ENCODE peak calls at places on chromosomes 16 and 17, in six cellular contexts. G, L, V, Q, T and S are unnamed samples.

GRCh38 chr17:15334266-15334665 is 7.1 kb downstream of the TEKT3 start:
- DNase-seq in G (no peak), L (peak), V (no peak), Q (no peak), T (no peak), S (no peak)

GRCh38 chr17:39626671-39627169 is at the start of gene PPP1R1B:
- DNase-seq in G (peak), L (no peak), V (no peak), Q (no peak), T (no peak), S (peak)

GRCh38 chr16:5024632-5025031 is 9.1 kb downstream of the NAGPA start:
- DNase-seq in G (no peak), L (peak), V (no peak), Q (no peak), T (no peak), S (no peak)

GRCh38 chr16:23255000-23255399 is 47.1 kb upstream of the SCNN1B start:
- DNase-seq in G (no peak), L (no peak), V (no peak), Q (no peak), T (no peak), S (no peak)

GRCh38 chr17:43552229-43552837 is 6.2 kb upstream of the ETV4 start:
- DNase-seq in G (no peak), L (no peak), V (no peak), Q (no peak), T (no peak), S (no peak)

GRCh38 chr17:57676543-57676942 is 68.6 kb downstream of the CCDC182 start:
- DNase-seq in G (no peak), L (no peak), V (no peak), Q (no peak), T (no peak), S (peak)

GRCh38 chr17:50392621-50393020 is 4.7 kb downstream of the LRRC59 start:
- DNase-seq in G (no peak), L (no peak), V (no peak), Q (no peak), T (no peak), S (no peak)

GRCh38 chr17:82587234-82588086 is 60.8 kb downstream of the WDR45B start:
- DNase-seq in G (no peak), L (no peak), V (no peak), Q (no peak), T (no peak), S (no peak)

GRCh38 chr17:76570877-76571471 is 14.7 kb downstream of the ST6GALNAC2 start:
- DNase-seq in G (no peak), L (peak), V (no peak), Q (no peak), T (no peak), S (no peak)

GRCh38 chr17:43018008-43018853 is 4.0 kb downstream of the VAT1 start:
- DNase-seq in G (no peak), L (no peak), V (peak), Q (no peak), T (no peak), S (peak)

GRCh38 chr16:57648125-57648524 is 19.7 kb downstream of the ADGRG1 start:
- DNase-seq in G (no peak), L (no peak), V (no peak), Q (no peak), T (no peak), S (no peak)

GRCh38 chr17:164536-165235 is 16.8 kb downstream of the DOC2B start:
- DNase-seq in G (peak), L (peak), V (peak), Q (peak), T (peak), S (peak)

GRCh38 chr17:7560172-7561027 is 1.3 kb upstream of the SENP3 start:
- DNase-seq in G (no peak), L (no peak), V (peak), Q (no peak), T (peak), S (peak)

GRCh38 chr17:50195196-50195865 is 6.1 kb downstream of the COL1A1 start:
- DNase-seq in G (no peak), L (no peak), V (no peak), Q (no peak), T (peak), S (no peak)

GRCh38 chr17:79077587-79077986 is 3.0 kb downstream of the ENGASE start:
- DNase-seq in G (no peak), L (no peak), V (no peak), Q (no peak), T (no peak), S (peak)

GRCh38 chr17:29149431-29150064 is 30.6 kb downstream of the MYO18A start:
- DNase-seq in G (peak), L (no peak), V (no peak), Q (no peak), T (no peak), S (no peak)

GRCh38 chr16:3161235-3162018 is 26.6 kb upstream of the OR1F1 start:
- DNase-seq in G (no peak), L (no peak), V (no peak), Q (no peak), T (no peak), S (no peak)

GRCh38 chr17:31072186-31072585 is 22.6 kb upstream of the NF1 start:
- DNase-seq in G (no peak), L (no peak), V (peak), Q (no peak), T (peak), S (no peak)

GRCh38 chr17:34024303-34025178 is 230.5 kb upstream of the CCL2 start:
- DNase-seq in G (peak), L (peak), V (peak), Q (no peak), T (no peak), S (peak)

GRCh38 chr17:36602030-36602737 is 801 bp downstream of the MRM1 start:
- DNase-seq in G (no peak), L (no peak), V (peak), Q (no peak), T (no peak), S (peak)

GRCh38 chr17:49779730-49780220 is 8.7 kb upstream of the KAT7 start:
- DNase-seq in G (no peak), L (peak), V (peak), Q (no peak), T (peak), S (no peak)

GRCh38 chr17:57916925-57917858 is 38.0 kb downstream of the CUEDC1 start:
- DNase-seq in G (peak), L (no peak), V (peak), Q (no peak), T (no peak), S (peak)

GRCh38 chr16:578870-579405 is 9.2 kb downstream of the PIGQ start:
- DNase-seq in G (peak), L (no peak), V (peak), Q (peak), T (peak), S (peak)

GRCh38 chr17:16425698-16426659 is 10.6 kb downstream of the TRPV2 start:
- DNase-seq in G (no peak), L (no peak), V (no peak), Q (no peak), T (no peak), S (no peak)

GRCh38 chr16:15891508-15891907 is 3.1 kb upstream of the CEP20 start:
- DNase-seq in G (no peak), L (no peak), V (no peak), Q (no peak), T (no peak), S (no peak)

GRCh38 chr17:61337247-61337812 is 62.3 kb upstream of the TBX2 start:
- DNase-seq in G (no peak), L (no peak), V (peak), Q (no peak), T (no peak), S (peak)

GRCh38 chr16:11561440-11561797 is 25.3 kb downstream of the LITAF start:
- DNase-seq in G (no peak), L (no peak), V (no peak), Q (no peak), T (no peak), S (no peak)

GRCh38 chr17:82350182-82351030 is 8.6 kb upstream of the TEX19 start:
- DNase-seq in G (no peak), L (no peak), V (no peak), Q (no peak), T (peak), S (peak)

GRCh38 chr17:82400830-82401229 is 17.3 kb upstream of the HEXD start:
- DNase-seq in G (no peak), L (no peak), V (no peak), Q (peak), T (peak), S (no peak)

GRCh38 chr17:67125924-67126323 is 81.6 kb downstream of the CACNG1 start:
- DNase-seq in G (no peak), L (no peak), V (peak), Q (no peak), T (no peak), S (no peak)

GRCh38 chr16:81646561-81646960 is 132.5 kb upstream of the PLCG2 start:
- DNase-seq in G (no peak), L (no peak), V (no peak), Q (no peak), T (peak), S (no peak)